ENCODE peak calls at places on chromosomes 11 and 22, in six cellular contexts. One of them, this sample, is unnamed.

GRCh38 chr11:103842795-103843194 is 193.6 kb upstream of the DDI1 start:
- DNase-seq in A549: no peak
- DNase-seq in IMR-90: peak
- DNase-seq in heart left ventricle: no peak
- DNase-seq in prostate gland: no peak
- DNase-seq in spleen: no peak
- DNase-seq in this sample: no peak

GRCh38 chr11:90222152-90222458 is 744 bp downstream of the CHORDC1 start:
- DNase-seq in heart left ventricle: no peak
- DNase-seq in A549: no peak
- DNase-seq in spleen: no peak
- DNase-seq in prostate gland: no peak
- DNase-seq in IMR-90: no peak
- DNase-seq in this sample: no peak

GRCh38 chr11:17547051-17547577 is at the start of gene OTOG:
- DNase-seq in prostate gland: no peak
- DNase-seq in heart left ventricle: no peak
- DNase-seq in spleen: no peak
- DNase-seq in IMR-90: no peak
- DNase-seq in A549: no peak
- DNase-seq in this sample: no peak

GRCh38 chr11:94581926-94582325 is 14.8 kb downstream of the PIWIL4 start:
- DNase-seq in A549: no peak
- DNase-seq in IMR-90: no peak
- DNase-seq in spleen: no peak
- DNase-seq in prostate gland: no peak
- DNase-seq in heart left ventricle: no peak
- DNase-seq in this sample: no peak

GRCh38 chr11:66188580-66188979 is 79.9 kb upstream of the RAB1B start:
- DNase-seq in IMR-90: peak
- DNase-seq in prostate gland: no peak
- DNase-seq in heart left ventricle: no peak
- DNase-seq in A549: no peak
- DNase-seq in spleen: no peak
- DNase-seq in this sample: no peak

GRCh38 chr11:123020968-123021367 is 39.3 kb upstream of the BSX start:
- DNase-seq in A549: peak
- DNase-seq in IMR-90: peak
- DNase-seq in heart left ventricle: peak
- DNase-seq in prostate gland: no peak
- DNase-seq in spleen: no peak
- DNase-seq in this sample: no peak

GRCh38 chr11:57336111-57336666 is 497 bp upstream of the SSRP1 start:
- DNase-seq in spleen: peak
- DNase-seq in prostate gland: no peak
- DNase-seq in heart left ventricle: no peak
- DNase-seq in A549: no peak
- DNase-seq in IMR-90: no peak
- DNase-seq in this sample: peak

GRCh38 chr22:41907436-41908401 is 7.2 kb downstream of the SHISA8 start:
- DNase-seq in heart left ventricle: no peak
- DNase-seq in prostate gland: no peak
- DNase-seq in spleen: no peak
- DNase-seq in IMR-90: peak
- DNase-seq in A549: no peak
- DNase-seq in this sample: no peak

GRCh38 chr11:83151274-83151977 is 5.5 kb upstream of the PCF11 start:
- DNase-seq in spleen: no peak
- DNase-seq in prostate gland: no peak
- DNase-seq in A549: peak
- DNase-seq in IMR-90: no peak
- DNase-seq in heart left ventricle: no peak
- DNase-seq in this sample: no peak

GRCh38 chr11:22657101-22657694 is 9.2 kb upstream of the GAS2 start:
- DNase-seq in IMR-90: no peak
- DNase-seq in prostate gland: no peak
- DNase-seq in spleen: no peak
- DNase-seq in A549: no peak
- DNase-seq in heart left ventricle: no peak
- DNase-seq in this sample: no peak

DNA sequence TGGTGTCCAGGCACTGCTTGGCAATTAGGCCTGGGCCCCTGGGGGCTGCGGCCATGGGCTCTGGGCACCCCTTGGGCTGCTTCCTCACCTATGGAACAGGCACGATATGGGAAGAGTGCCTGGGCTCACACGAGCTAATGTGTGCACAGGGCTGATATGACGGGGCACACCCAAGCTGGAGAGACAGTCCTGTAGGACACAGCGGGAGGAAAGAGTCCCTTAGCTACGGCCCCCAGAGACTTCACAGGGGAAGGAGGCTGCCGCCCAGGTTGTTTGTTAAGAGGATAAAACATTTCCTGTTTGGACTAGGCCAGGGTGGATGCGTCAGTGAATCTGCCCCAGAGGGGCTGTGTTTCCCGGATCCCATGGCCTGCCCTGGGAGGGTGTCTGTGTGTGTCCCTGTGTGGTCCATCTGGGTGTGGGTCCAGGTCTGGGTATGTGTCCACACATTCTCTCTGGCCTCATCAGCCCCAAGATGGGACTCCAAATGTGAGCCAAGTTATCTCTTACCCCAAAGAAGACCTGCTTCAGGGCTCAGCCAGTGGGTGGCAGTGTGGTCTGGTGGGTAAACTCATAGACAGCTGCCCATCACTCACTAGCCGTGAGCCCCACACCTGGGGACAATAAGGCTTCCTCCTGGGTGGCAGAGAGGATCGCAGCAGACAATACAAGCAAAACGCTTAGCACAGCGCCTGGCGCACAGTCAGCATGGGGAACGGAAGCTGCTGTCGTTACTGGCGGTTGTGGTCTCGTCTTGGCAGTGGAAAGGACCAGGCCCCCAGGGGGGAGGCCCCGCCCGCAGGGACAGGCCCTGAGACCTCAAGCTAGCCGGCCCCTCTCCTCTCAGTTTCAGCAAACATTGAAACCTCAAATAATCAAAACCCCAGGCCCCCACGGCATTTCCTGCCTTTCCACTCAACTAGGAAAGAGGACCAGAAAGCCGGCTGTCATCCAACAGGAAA is 3.2 kb upstream of the EMID1 start:
- DNase-seq in prostate gland: no peak
- DNase-seq in IMR-90: peak
- DNase-seq in heart left ventricle: peak
- DNase-seq in spleen: peak
- DNase-seq in A549: peak
- DNase-seq in this sample: no peak
- TF ChIP-seq POLR2A in prostate gland: no peak
- TF ChIP-seq POLR2A in IMR-90: no peak
- TF ChIP-seq POLR2A in heart left ventricle: no peak
- TF ChIP-seq POLR2A in spleen: no peak
- TF ChIP-seq POLR2A in A549: no peak
- TF ChIP-seq POLR2A in this sample: no peak

GRCh38 chr22:22106855-22107254 is 124.3 kb upstream of the TOP3B start:
- DNase-seq in heart left ventricle: no peak
- DNase-seq in spleen: no peak
- DNase-seq in A549: no peak
- DNase-seq in IMR-90: no peak
- DNase-seq in prostate gland: no peak
- DNase-seq in this sample: no peak

GRCh38 chr22:22099194-22099486 is 116.6 kb upstream of the TOP3B start:
- DNase-seq in IMR-90: no peak
- DNase-seq in spleen: no peak
- DNase-seq in prostate gland: no peak
- DNase-seq in heart left ventricle: no peak
- DNase-seq in A549: no peak
- DNase-seq in this sample: no peak

GRCh38 chr22:22105364-22105763 is 122.8 kb upstream of the TOP3B start:
- DNase-seq in A549: no peak
- DNase-seq in prostate gland: no peak
- DNase-seq in spleen: no peak
- DNase-seq in heart left ventricle: no peak
- DNase-seq in IMR-90: no peak
- DNase-seq in this sample: no peak

GRCh38 chr22:22099833-22100812 is 117.5 kb upstream of the TOP3B start:
- DNase-seq in spleen: no peak
- DNase-seq in A549: no peak
- DNase-seq in prostate gland: no peak
- DNase-seq in heart left ventricle: no peak
- DNase-seq in IMR-90: peak
- DNase-seq in this sample: no peak

DNA sequence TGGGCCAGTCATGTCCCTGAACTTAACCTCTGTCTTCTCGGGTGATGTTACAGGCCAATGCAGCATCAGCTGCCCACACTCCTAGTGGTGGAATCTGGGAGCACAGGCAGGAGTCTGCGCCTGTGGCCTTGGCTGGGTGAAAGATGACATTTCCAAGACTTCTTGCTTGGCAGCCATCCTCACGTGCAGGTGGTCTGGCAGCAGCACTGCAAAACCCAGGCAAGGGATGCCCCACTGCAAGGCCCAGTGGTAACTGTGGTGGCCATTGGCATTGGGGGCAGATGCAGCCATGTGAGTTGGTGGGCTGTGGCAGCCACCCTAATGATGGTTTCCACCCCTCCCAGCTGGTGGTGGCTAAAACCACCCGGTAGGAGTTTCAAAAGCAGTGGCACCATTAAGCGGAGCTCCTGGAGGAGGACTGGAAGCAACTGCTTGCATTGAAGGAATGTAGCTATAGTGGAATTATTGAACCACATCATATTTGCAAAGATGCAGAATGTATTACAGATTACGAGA is 120.5 kb upstream of the TOP3B start:
- DNase-seq in A549: peak
- DNase-seq in heart left ventricle: no peak
- DNase-seq in IMR-90: no peak
- DNase-seq in spleen: no peak
- DNase-seq in prostate gland: no peak
- DNase-seq in this sample: no peak
- TF ChIP-seq CTCF in A549: no peak
- TF ChIP-seq CTCF in heart left ventricle: no peak
- TF ChIP-seq CTCF in IMR-90: peak
- TF ChIP-seq CTCF in spleen: no peak
- TF ChIP-seq CTCF in prostate gland: no peak
- TF ChIP-seq CTCF in this sample: no peak

GRCh38 chr22:40008726-40009125 is 14.0 kb downstream of the FAM83F start:
- DNase-seq in IMR-90: peak
- DNase-seq in spleen: no peak
- DNase-seq in heart left ventricle: no peak
- DNase-seq in prostate gland: no peak
- DNase-seq in A549: no peak
- DNase-seq in this sample: no peak
- TF ChIP-seq POLR2A in IMR-90: no peak
- TF ChIP-seq POLR2A in spleen: no peak
- TF ChIP-seq POLR2A in heart left ventricle: no peak
- TF ChIP-seq POLR2A in prostate gland: no peak
- TF ChIP-seq POLR2A in A549: no peak
- TF ChIP-seq POLR2A in this sample: no peak

GRCh38 chr22:32123657-32124056 is 35.4 kb downstream of the C22orf42 start:
- DNase-seq in spleen: no peak
- DNase-seq in prostate gland: no peak
- DNase-seq in heart left ventricle: no peak
- DNase-seq in A549: peak
- DNase-seq in IMR-90: no peak
- DNase-seq in this sample: no peak
- TF ChIP-seq CTCF in spleen: no peak
- TF ChIP-seq CTCF in prostate gland: no peak
- TF ChIP-seq CTCF in heart left ventricle: no peak
- TF ChIP-seq CTCF in A549: peak
- TF ChIP-seq CTCF in IMR-90: no peak
- TF ChIP-seq CTCF in this sample: no peak

DNA sequence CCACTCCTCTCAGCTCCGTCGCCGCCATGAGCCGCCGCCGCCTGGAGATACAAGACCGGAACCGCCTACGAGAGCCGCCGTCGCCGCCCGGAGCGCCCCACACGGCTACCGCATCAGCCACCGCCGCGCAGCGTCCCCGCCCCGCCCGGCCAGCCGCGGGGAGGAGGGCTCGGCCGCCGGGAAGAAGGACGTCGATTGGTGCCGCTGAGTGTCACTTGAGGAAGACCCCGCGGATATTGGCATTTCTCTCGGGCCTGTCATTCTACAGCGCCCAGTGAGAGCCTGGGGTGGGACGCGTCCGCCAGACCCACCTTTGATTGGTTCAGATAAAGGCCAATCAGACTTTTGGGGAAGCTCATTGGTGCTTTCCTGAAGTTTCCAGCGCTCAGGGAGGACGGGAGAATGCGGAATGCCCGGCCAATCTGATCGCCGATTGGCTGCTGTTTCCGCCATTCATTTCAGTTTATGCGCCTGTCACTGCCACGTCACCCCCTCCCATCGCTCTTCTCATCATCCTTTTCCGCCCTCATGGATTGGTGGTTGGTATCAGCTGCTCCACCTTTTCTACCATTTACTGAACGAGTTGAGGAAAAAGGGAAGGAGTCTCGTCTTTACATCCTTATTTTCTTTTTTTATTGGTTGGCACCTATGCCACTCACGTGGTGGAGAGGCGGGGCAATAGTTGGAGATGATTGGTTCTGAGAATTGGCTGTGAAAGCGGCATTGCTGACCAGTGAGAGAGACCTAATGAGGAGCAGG is at the start of gene OSBP:
- DNase-seq in prostate gland: peak
- DNase-seq in A549: peak
- DNase-seq in heart left ventricle: peak
- DNase-seq in IMR-90: peak
- DNase-seq in spleen: peak
- DNase-seq in this sample: peak
- TF ChIP-seq POLR2A in prostate gland: peak
- TF ChIP-seq POLR2A in A549: peak
- TF ChIP-seq POLR2A in heart left ventricle: no peak
- TF ChIP-seq POLR2A in IMR-90: peak
- TF ChIP-seq POLR2A in spleen: peak
- TF ChIP-seq POLR2A in this sample: peak

GRCh38 chr11:114027941-114028340 is 31.6 kb upstream of the ZBTB16 start:
- DNase-seq in prostate gland: no peak
- DNase-seq in heart left ventricle: no peak
- DNase-seq in spleen: no peak
- DNase-seq in IMR-90: no peak
- DNase-seq in A549: no peak
- DNase-seq in this sample: no peak
- TF ChIP-seq CTCF in prostate gland: peak
- TF ChIP-seq CTCF in heart left ventricle: peak
- TF ChIP-seq CTCF in spleen: no peak
- TF ChIP-seq CTCF in IMR-90: no peak
- TF ChIP-seq CTCF in A549: no peak
- TF ChIP-seq CTCF in this sample: no peak

DNA sequence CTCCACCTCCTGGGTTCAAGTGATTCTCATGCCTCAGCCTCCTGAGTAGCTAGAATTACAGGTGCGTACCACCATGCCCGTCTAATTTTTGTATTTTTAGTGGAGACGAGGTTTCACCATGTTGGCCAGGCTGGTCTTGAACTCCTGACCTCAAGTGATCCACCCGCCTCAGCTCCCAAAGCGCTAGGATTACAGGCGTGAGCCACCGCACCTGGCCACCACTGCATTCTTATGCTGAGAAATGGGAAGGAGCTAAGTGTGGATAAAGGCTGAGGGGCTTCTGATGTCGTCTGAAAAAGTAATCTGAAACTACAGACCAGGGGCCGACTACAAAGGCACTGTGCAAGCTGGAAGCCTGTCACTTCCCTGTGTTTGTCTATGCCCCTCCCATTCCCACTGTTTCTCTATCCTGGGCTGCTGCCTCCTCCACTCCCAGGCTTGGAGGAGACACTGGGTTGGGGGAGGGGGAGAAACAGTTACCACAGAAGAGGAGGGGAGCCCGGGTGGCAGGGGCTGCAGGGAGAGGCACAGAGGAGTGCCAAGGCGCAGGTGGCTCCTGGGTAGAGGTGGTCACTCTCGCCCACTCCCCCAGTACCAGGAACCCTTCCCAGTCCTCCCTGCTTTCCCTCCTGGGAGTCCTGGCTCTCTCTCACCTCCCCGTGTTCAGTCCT is 2.9 kb upstream of the MTA2 start:
- DNase-seq in A549: peak
- DNase-seq in prostate gland: no peak
- DNase-seq in IMR-90: no peak
- DNase-seq in heart left ventricle: no peak
- DNase-seq in spleen: no peak
- DNase-seq in this sample: no peak
- TF ChIP-seq POLR2A in A549: no peak
- TF ChIP-seq POLR2A in prostate gland: no peak
- TF ChIP-seq POLR2A in IMR-90: no peak
- TF ChIP-seq POLR2A in heart left ventricle: no peak
- TF ChIP-seq POLR2A in spleen: no peak
- TF ChIP-seq POLR2A in this sample: no peak

This sample was measured in ovary.